ENCODE peak calls at places on chromosomes 6 and 20, in nine cellular contexts. Y, J, W, M, C, H, G, I and Q are unnamed samples.

GRCh38 chr20:57093766-57094165 is 172.7 kb downstream of the BMP7 start:
- DNase-seq in W (no peak), M (no peak), C (no peak), Y (no peak), J (no peak), H (no peak), I (no peak), G (no peak), Q (no peak)

GRCh38 chr6:46490425-46491200 is 636 bp downstream of the RCAN2 start:
- DNase-seq in I (peak; percentile 57), Y (no peak), W (peak; percentile 18), M (peak; percentile 3), J (no peak), H (no peak), C (peak; percentile 29), G (no peak), Q (no peak)

GRCh38 chr6:134247271-134247833 is 70.6 kb downstream of the SGK1 start:
- DNase-seq in W (no peak), M (no peak), Y (no peak), C (no peak), G (no peak), I (no peak), J (no peak), H (no peak), Q (no peak)

GRCh38 chr20:4490595-4491280 is 231.0 kb upstream of the PRND start:
- DNase-seq in M (no peak), G (no peak), C (no peak), H (no peak), J (no peak), I (no peak), W (no peak), Y (no peak), Q (no peak)

GRCh38 chr6:25449774-25450173 is 170.6 kb downstream of the CARMIL1 start:
- DNase-seq in M (peak; percentile 10), Y (no peak), H (no peak), I (no peak), C (no peak), W (peak; percentile 87), J (no peak), G (no peak), Q (peak; percentile 11)

GRCh38 chr6:128464790-128465189 is 55.6 kb downstream of the PTPRK start:
- DNase-seq in H (no peak), I (no peak), Y (no peak), G (no peak), J (no peak), W (no peak), M (no peak), C (no peak), Q (no peak)

GRCh38 chr20:10603971-10604864 is 69.6 kb downstream of the JAG1 start:
- DNase-seq in G (no peak), J (no peak), Y (peak; percentile 62), M (no peak), H (peak; percentile 85), W (no peak), I (peak; percentile 51), C (peak; percentile 19), Q (no peak)

GRCh38 chr6:63795006-63795405 is 159.4 kb downstream of the PHF3 start:
- DNase-seq in G (no peak), J (no peak), H (no peak), M (no peak), W (no peak), I (no peak), Y (no peak), C (no peak), Q (no peak)

GRCh38 chr6:80633412-80633811 is 526.9 kb downstream of the BCKDHB start:
- DNase-seq in G (no peak), M (no peak), H (no peak), C (no peak), Y (no peak), J (no peak), I (no peak), W (no peak), Q (no peak)

GRCh38 chr6:164106345-164106769 is 691.8 kb downstream of the QKI start:
- DNase-seq in M (peak; percentile 12), H (no peak), W (no peak), C (no peak), Y (no peak), G (no peak), J (no peak), I (peak; percentile 81), Q (no peak)

GRCh38 chr20:1278323-1278660 is 12.2 kb downstream of the SNPH start:
- DNase-seq in W (no peak), G (no peak), H (no peak), C (no peak), J (no peak), Y (no peak), M (no peak), I (no peak), Q (no peak)

GRCh38 chr6:151847064-151847463 is 39.6 kb downstream of the ESR1 start:
- DNase-seq in I (no peak), J (no peak), Y (no peak), C (no peak), G (no peak), W (no peak), H (no peak), M (peak; percentile 28), Q (no peak)